ENCODE peak calls at places on chromosomes 7 and 10, in five cellular contexts. W is dorsolateral prefrontal cortex, X is AG10803, L is cardiac fibroblast, R is WTC11. N is an unnamed sample.

GRCh38 chr7:80330434-80330833 is 181.4 kb downstream of the GNAT3 start:
- DNase-seq in W (no peak), X (peak), L (peak), R (no peak), N (no peak)

GRCh38 chr10:128035557-128035973 is 90.7 kb downstream of the MKI67 start:
- DNase-seq in W (no peak), X (peak), L (peak), R (peak), N (peak)

GRCh38 chr7:43784030-43785001 is 25.8 kb downstream of the BLVRA start:
- DNase-seq in W (no peak), X (no peak), L (peak), R (no peak), N (no peak)

GRCh38 chr7:134584290-134584689 is 35.4 kb downstream of the AKR1B15 start:
- DNase-seq in W (no peak), X (no peak), L (no peak), R (no peak), N (no peak)

GRCh38 chr10:115818015-115818414 is 455.0 kb downstream of the GFRA1 start:
- DNase-seq in W (no peak), X (peak), L (no peak), R (no peak), N (no peak)

GRCh38 chr7:150731916-150732315 is 5.3 kb upstream of the GIMAP5 start:
- DNase-seq in W (no peak), X (no peak), L (no peak), R (no peak), N (no peak)

GRCh38 chr7:1121886-1122831 is 34.2 kb downstream of the GPER1 start:
- DNase-seq in W (no peak), X (no peak), L (no peak), R (no peak), N (no peak)

GRCh38 chr7:135109976-135110375 is 37.9 kb upstream of the TMEM140 start:
- DNase-seq in W (no peak), X (no peak), L (no peak), R (no peak), N (no peak)

GRCh38 chr10:98407744-98408241 is 7.2 kb downstream of the PYROXD2 start:
- DNase-seq in W (no peak), X (no peak), L (no peak), R (no peak), N (no peak)

GRCh38 chr10:46290101-46290884 is 3.5 kb downstream of the ANTXRL start:
- DNase-seq in W (peak), X (no peak), L (no peak), R (no peak), N (no peak)

GRCh38 chr7:129401228-129401967 is 32.8 kb upstream of the STRIP2 start:
- DNase-seq in W (no peak), X (peak), L (no peak), R (no peak), N (peak)

GRCh38 chr7:90595801-90596683 is at the start of gene CDK14:
- DNase-seq in W (peak), X (peak), L (peak), R (peak), N (peak)

GRCh38 chr7:120833551-120833950 is 24.4 kb downstream of the TSPAN12 start:
- DNase-seq in W (no peak), X (no peak), L (no peak), R (no peak), N (no peak)

GRCh38 chr10:114779803-114780609 is 41.6 kb upstream of the FHIP2A start:
- DNase-seq in W (no peak), X (peak), L (peak), R (no peak), N (peak)

GRCh38 chr7:128217030-128217805 is 23.9 kb upstream of the LEP start:
- DNase-seq in W (no peak), X (peak), L (peak), R (peak), N (peak)

GRCh38 chr10:51422311-51423120 is 276.9 kb downstream of the CSTF2T start:
- DNase-seq in W (peak), X (peak), L (peak), R (peak), N (peak)

GRCh38 chr10:73995035-73995358 is 2.9 kb upstream of the VCL start:
- DNase-seq in W (no peak), X (no peak), L (no peak), R (no peak), N (no peak)

GRCh38 chr10:7948601-7949000 is 105.9 kb upstream of the GATA3 start:
- DNase-seq in W (no peak), X (no peak), L (no peak), R (no peak), N (no peak)

GRCh38 chr7:151769189-151769821 is 107.6 kb downstream of the PRKAG2 start:
- DNase-seq in W (no peak), X (no peak), L (no peak), R (no peak), N (no peak)

GRCh38 chr7:79872171-79872570 is 262.5 kb upstream of the GNAI1 start:
- DNase-seq in W (no peak), X (no peak), L (no peak), R (no peak), N (no peak)

GRCh38 chr10:11609492-11610093 is 1.9 kb downstream of the USP6NL start:
- DNase-seq in W (no peak), X (no peak), L (no peak), R (no peak), N (no peak)

GRCh38 chr7:138417840-138418239 is 42.2 kb upstream of the TRIM24 start:
- DNase-seq in W (no peak), X (no peak), L (no peak), R (no peak), N (no peak)

GRCh38 chr7:47444376-47445098 is 137.4 kb downstream of the TNS3 start:
- DNase-seq in W (no peak), X (peak), L (peak), R (no peak), N (peak)
- TF ChIP-seq CTCF in W (peak), X (peak), L (peak), R (no peak), N (peak)

DNA sequence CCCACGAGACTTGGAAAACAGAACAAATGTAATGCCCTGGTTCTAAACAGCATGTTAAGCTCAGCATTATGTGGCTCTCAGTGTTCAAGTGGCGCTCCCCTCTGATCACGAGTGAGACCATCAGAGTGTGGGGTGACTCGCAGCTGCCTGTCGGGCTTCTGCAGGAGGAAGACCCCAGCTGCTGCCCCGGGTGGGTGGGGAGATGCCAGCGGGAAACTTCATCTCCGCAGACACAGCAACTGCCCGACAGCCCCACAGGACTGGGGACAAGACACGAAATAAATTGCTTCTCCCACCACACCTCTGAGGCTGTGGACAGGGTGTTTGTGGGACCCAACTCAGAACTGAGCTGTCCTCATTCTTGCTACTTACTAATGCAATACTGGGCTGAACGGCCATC is 126.3 kb upstream of the KIF5B start:
- DNase-seq in W (no peak), X (no peak), L (no peak), R (no peak), N (no peak)
- TF ChIP-seq CTCF in W (no peak), X (no peak), L (no peak), R (no peak), N (no peak)

DNA sequence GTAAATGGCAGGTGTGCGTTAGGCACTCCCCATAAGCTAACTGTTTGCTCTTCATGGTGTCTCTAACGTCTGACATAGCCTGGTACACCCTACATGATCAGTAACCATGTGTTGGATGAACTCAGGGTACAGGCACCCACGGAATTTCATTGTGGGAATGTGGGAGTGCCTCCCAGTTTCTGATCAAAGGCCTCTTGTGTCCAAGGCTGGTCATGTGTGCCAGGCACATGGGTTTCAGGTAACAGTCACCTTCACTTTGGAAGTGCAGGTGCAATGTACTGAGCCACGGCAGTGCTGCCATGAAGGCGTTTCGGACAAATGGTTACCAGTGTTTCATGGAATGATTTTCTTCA is 298.3 kb downstream of the DNAJB6 start:
- DNase-seq in W (no peak), X (no peak), L (no peak), R (no peak), N (no peak)
- TF ChIP-seq CTCF in W (no peak), X (no peak), L (no peak), R (no peak), N (no peak)

GRCh38 chr7:103609778-103610177 is 163.8 kb upstream of the SLC26A5 start:
- DNase-seq in W (no peak), X (no peak), L (no peak), R (no peak), N (no peak)

GRCh38 chr7:103613655-103614642 is 167.9 kb upstream of the SLC26A5 start:
- DNase-seq in W (no peak), X (peak), L (peak), R (no peak), N (peak)
- TF ChIP-seq CTCF in W (no peak), X (peak), L (peak), R (no peak), N (no peak)

DNA sequence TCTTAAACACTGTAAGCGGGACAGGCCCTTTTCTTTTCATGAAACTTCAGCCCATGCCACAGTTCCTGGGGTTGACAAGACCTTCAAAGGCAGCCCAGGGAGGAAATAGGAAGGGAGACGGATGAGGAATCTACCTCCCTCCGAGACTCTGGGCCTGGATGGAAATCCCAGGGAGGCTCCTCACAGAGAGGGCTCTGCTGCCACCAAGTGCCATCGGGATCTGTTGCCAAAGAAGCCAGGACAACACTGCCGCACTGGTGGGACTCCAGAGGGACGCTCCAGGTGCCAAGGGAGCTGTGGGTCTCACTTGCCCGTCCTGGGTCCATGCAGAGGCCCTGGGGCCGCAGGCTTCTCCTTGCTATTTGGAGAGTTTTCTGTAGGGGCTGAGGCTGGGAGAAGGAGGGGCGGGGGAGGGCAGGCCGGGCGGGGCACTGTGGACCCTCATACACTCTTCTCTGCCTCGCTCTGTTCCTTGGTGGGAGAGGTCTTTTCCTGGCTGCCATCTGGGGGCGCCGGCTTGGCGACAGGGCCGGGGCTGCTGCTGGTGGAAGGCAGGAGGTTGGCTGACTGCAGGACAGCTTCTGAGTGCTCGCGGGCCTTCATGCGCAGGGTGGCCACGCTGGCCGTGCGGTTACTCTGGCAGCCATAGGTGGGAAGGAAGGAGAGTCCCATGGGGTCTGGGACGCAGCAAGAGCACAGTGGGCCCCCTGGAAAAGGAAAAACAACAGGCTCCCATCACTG is 30.0 kb downstream of the DRGX start:
- DNase-seq in W (no peak), X (no peak), L (no peak), R (no peak), N (no peak)
- TF ChIP-seq CTCF in W (no peak), X (no peak), L (no peak), R (no peak), N (no peak)

GRCh38 chr7:33062023-33062781 is at the start of gene NT5C3A:
- DNase-seq in W (no peak), X (no peak), L (peak), R (peak), N (peak)
- TF ChIP-seq CTCF in W (no peak), X (no peak), L (no peak), R (no peak), N (no peak)

DNA sequence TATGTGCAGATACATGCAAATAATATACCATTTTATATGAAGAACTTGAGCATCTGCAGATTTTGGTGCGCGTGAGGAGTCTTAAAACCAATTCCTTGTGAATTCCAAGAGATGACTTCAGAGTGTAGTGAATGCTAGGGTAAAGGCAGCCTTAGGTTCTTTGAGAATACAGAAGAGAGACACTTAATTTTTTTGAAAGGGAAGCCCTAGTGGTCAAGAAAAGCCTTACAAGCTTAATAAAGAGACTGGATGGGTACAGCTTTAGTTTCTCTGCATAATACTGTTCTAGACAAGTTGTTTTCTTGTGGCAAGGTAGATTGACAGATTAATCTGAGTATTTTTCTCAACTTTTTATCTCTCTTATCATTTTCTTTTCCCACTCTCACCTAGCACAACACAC is 636.5 kb downstream of the DNAJB9 start:
- DNase-seq in W (no peak), X (no peak), L (no peak), R (no peak), N (no peak)
- TF ChIP-seq CTCF in W (no peak), X (no peak), L (no peak), R (no peak), N (no peak)